ENCODE peak calls at places on chromosomes 7 and 10, in six cellular contexts. W is brain microvascular endothelial cell, F is K562, D is left colon, P is SK-N-SH, I is nephron progenitor cell. Y is an unnamed sample.
A peak's percentile ranks its signal among the peaks of the same experiment; 100 is the strongest.

GRCh38 chr10:99304857-99305220 is 24.3 kb upstream of the CNNM1 start:
- DNase-seq in W (no peak), I (no peak), P (no peak), F (no peak), D (no peak), Y (no peak)

GRCh38 chr7:157490465-157490912 is 153.7 kb downstream of the DNAJB6 start:
- DNase-seq in D (no peak), W (peak; percentile 96), P (no peak), F (peak; percentile 62), I (no peak), Y (no peak)

GRCh38 chr10:59839576-59839975 is 66.8 kb downstream of the CCDC6 start:
- DNase-seq in F (no peak), I (no peak), W (peak; percentile 31), D (no peak), P (no peak), Y (no peak)

GRCh38 chr10:23994459-23995046 is 214.4 kb upstream of the KIAA1217 start:
- DNase-seq in P (peak; percentile 52), I (peak; percentile 80), D (peak; percentile 77), F (peak; percentile 52), W (peak; percentile 44), Y (no peak)

GRCh38 chr7:112649560-112649959 is 140.6 kb downstream of the TMEM168 start:
- DNase-seq in I (no peak), D (no peak), P (no peak), F (no peak), W (peak; percentile 43), Y (no peak)

GRCh38 chr7:28748934-28749584 is 209.1 kb downstream of the TRIL start:
- DNase-seq in W (peak; percentile 53), P (no peak), I (peak; percentile 22), F (no peak), D (peak; percentile 18), Y (no peak)

GRCh38 chr7:143283344-143283743 is 1.4 kb upstream of the TMEM139 start:
- DNase-seq in F (no peak), W (no peak), P (no peak), I (no peak), D (peak; percentile 52), Y (no peak)

GRCh38 chr10:34102237-34102673 is 712.8 kb downstream of the PARD3 start:
- DNase-seq in W (peak; percentile 43), I (no peak), D (peak; percentile 24), P (peak; percentile 59), F (no peak), Y (no peak)

GRCh38 chr10:24238527-24239247 is 29.7 kb downstream of the KIAA1217 start:
- DNase-seq in I (peak; percentile 20), W (no peak), D (peak; percentile 9), P (no peak), F (no peak), Y (no peak)

GRCh38 chr10:122650331-122650730 is 49.3 kb downstream of the C10orf120 start:
- DNase-seq in P (no peak), F (no peak), D (no peak), W (no peak), I (no peak), Y (no peak)

GRCh38 chr10:133258818-133259602 is 17.7 kb downstream of the ADAM8 start:
- DNase-seq in D (no peak), P (no peak), W (peak; percentile 97), F (no peak), I (no peak), Y (no peak)

GRCh38 chr7:44078521-44078920 is 3.8 kb downstream of the POLM start:
- DNase-seq in W (no peak), P (no peak), D (no peak), F (no peak), I (peak; percentile 76), Y (no peak)

GRCh38 chr7:20351901-20352300 is 21.2 kb downstream of the ITGB8 start:
- DNase-seq in I (no peak), F (no peak), D (no peak), P (no peak), W (no peak), Y (no peak)

GRCh38 chr7:102287465-102288146 is 938 bp downstream of the SH2B2 start:
- DNase-seq in F (no peak), D (peak; percentile 67), W (no peak), P (peak; percentile 85), I (peak; percentile 53), Y (peak; percentile 37)

GRCh38 chr10:8026349-8027259 is 27.9 kb upstream of the GATA3 start:
- DNase-seq in I (no peak), P (no peak), F (no peak), W (no peak), D (no peak), Y (no peak)

GRCh38 chr7:159027091-159027802 is 117.4 kb downstream of the VIPR2 start:
- DNase-seq in I (no peak), W (no peak), D (no peak), P (no peak), F (no peak), Y (no peak)

GRCh38 chr7:1844336-1844955 is 174.4 kb downstream of the ELFN1 start:
- DNase-seq in P (peak; percentile 63), W (no peak), F (no peak), D (peak; percentile 2), I (peak; percentile 10), Y (no peak)

GRCh38 chr10:91709394-91709798 is 76.5 kb upstream of the PPP1R3C start:
- DNase-seq in F (no peak), D (no peak), P (no peak), I (no peak), W (no peak), Y (no peak)

GRCh38 chr10:95841711-95842498 is 65.9 kb upstream of the CC2D2B start:
- DNase-seq in D (peak; percentile 64), F (peak; percentile 31), W (peak; percentile 74), P (peak; percentile 44), I (peak; percentile 21), Y (peak; percentile 35)

GRCh38 chr10:38103754-38104153 is 9.6 kb downstream of the ZNF37A start:
- DNase-seq in I (no peak), D (no peak), P (no peak), F (no peak), W (no peak), Y (no peak)

GRCh38 chr10:17003151-17003550 is 126.5 kb downstream of the CUBN start:
- DNase-seq in F (peak; percentile 49), P (peak; percentile 16), W (peak; percentile 98), I (no peak), D (no peak), Y (no peak)

GRCh38 chr10:98186681-98187080 is 52.2 kb downstream of the R3HCC1L start:
- DNase-seq in W (no peak), D (no peak), P (no peak), I (no peak), F (no peak), Y (no peak)

GRCh38 chr10:109922976-109923921 is at the start of gene XPNPEP1:
- DNase-seq in W (peak; percentile 71), F (peak; percentile 91), P (peak; percentile 98), I (peak; percentile 90), D (peak; percentile 90), Y (peak; percentile 78)

GRCh38 chr7:21743493-21743892 is 200.7 kb downstream of the DNAH11 start:
- DNase-seq in F (no peak), D (no peak), I (no peak), W (no peak), P (no peak), Y (no peak)

GRCh38 chr7:127741764-127742375 is 89.9 kb downstream of the SND1 start:
- DNase-seq in I (no peak), F (no peak), W (no peak), P (no peak), D (no peak), Y (no peak)

GRCh38 chr10:42999385-43000020 is 77.4 kb upstream of the RET start:
- DNase-seq in W (no peak), P (peak; percentile 19), I (no peak), D (no peak), F (no peak), Y (no peak)

Y was measured in NCI-H345.